ENCODE peak calls at places on chromosomes 6 and 20, in four cellular contexts. B is IMR-90, Z is AG09309, J is upper lobe of left lung. E is an unnamed sample.

GRCh38 chr6:22906091-22906549 is 336.8 kb downstream of the HDGFL1 start:
- DNase-seq in B (no peak), Z (no peak), J (no peak), E (no peak)

GRCh38 chr6:62746968-62747367 is 460.9 kb upstream of the KHDRBS2 start:
- DNase-seq in B (no peak), Z (no peak), J (no peak), E (no peak)

GRCh38 chr20:34058831-34059230 is 53.2 kb downstream of the EIF2S2 start:
- DNase-seq in B (peak), Z (no peak), J (no peak), E (no peak)

GRCh38 chr20:51828762-51829161 is 26.4 kb upstream of the SALL4 start:
- DNase-seq in B (no peak), Z (no peak), J (no peak), E (no peak)

GRCh38 chr20:48916699-48917098 is 4.8 kb upstream of the ARFGEF2 start:
- DNase-seq in B (no peak), Z (no peak), J (no peak), E (no peak)

GRCh38 chr6:2940010-2940850 is 31.1 kb downstream of the SERPINB6 start:
- DNase-seq in B (no peak), Z (no peak), J (peak), E (no peak)

GRCh38 chr6:16391451-16391912 is 153.1 kb downstream of the GMPR start:
- DNase-seq in B (peak), Z (no peak), J (no peak), E (no peak)

GRCh38 chr6:34491091-34491430 is 25.2 kb downstream of the PACSIN1 start:
- DNase-seq in B (peak), Z (peak), J (no peak), E (no peak)

GRCh38 chr20:31711416-31712111 is 11.1 kb downstream of the BCL2L1 start:
- DNase-seq in B (no peak), Z (no peak), J (no peak), E (no peak)

GRCh38 chr20:17772005-17772343 is 72.2 kb downstream of the BANF2 start:
- DNase-seq in B (no peak), Z (no peak), J (no peak), E (no peak)

GRCh38 chr6:90538651-90539050 is 48.2 kb downstream of the MAP3K7 start:
- DNase-seq in B (peak), Z (no peak), J (no peak), E (no peak)

GRCh38 chr20:61733216-61733615 is 332.5 kb downstream of the TAF4 start:
- DNase-seq in B (no peak), Z (no peak), J (no peak), E (no peak)

GRCh38 chr20:45679650-45680049 is 9.6 kb upstream of the WFDC11 start:
- DNase-seq in B (no peak), Z (no peak), J (no peak), E (no peak)

GRCh38 chr20:47099093-47099492 is 204.4 kb downstream of the EYA2 start:
- DNase-seq in B (no peak), Z (no peak), J (no peak), E (no peak)

GRCh38 chr6:151765444-151765886 is 42.0 kb upstream of the ESR1 start:
- DNase-seq in B (peak), Z (peak), J (no peak), E (peak)

GRCh38 chr6:135451617-135452190 is 45.8 kb downstream of the AHI1 start:
- DNase-seq in B (peak), Z (no peak), J (no peak), E (no peak)

GRCh38 chr6:78835817-78836216 is 31.5 kb upstream of the IRAK1BP1 start:
- DNase-seq in B (peak), Z (no peak), J (no peak), E (no peak)
- TF ChIP-seq CTCF in B (peak), Z (peak), J (no peak), E (peak)

GRCh38 chr20:36506253-36506652 is 35.1 kb upstream of the MYL9 start:
- DNase-seq in B (no peak), Z (no peak), J (no peak), E (no peak)
- TF ChIP-seq CTCF in B (peak), Z (peak), J (no peak), E (no peak)

GRCh38 chr6:121242386-121242785 is 91.9 kb downstream of the TBC1D32 start:
- DNase-seq in B (no peak), Z (no peak), J (no peak), E (no peak)
- TF ChIP-seq CTCF in B (no peak), Z (no peak), J (no peak), E (no peak)

GRCh38 chr20:53958240-53958639 is 112.2 kb downstream of the BCAS1 start:
- DNase-seq in B (no peak), Z (no peak), J (no peak), E (no peak)

GRCh38 chr20:53956013-53956715 is 114.2 kb downstream of the BCAS1 start:
- DNase-seq in B (no peak), Z (no peak), J (no peak), E (no peak)

GRCh38 chr20:53959849-53960585 is 110.4 kb downstream of the BCAS1 start:
- DNase-seq in B (no peak), Z (no peak), J (no peak), E (no peak)

GRCh38 chr20:53954734-53955658 is 115.4 kb downstream of the BCAS1 start:
- DNase-seq in B (no peak), Z (no peak), J (no peak), E (no peak)

DNA sequence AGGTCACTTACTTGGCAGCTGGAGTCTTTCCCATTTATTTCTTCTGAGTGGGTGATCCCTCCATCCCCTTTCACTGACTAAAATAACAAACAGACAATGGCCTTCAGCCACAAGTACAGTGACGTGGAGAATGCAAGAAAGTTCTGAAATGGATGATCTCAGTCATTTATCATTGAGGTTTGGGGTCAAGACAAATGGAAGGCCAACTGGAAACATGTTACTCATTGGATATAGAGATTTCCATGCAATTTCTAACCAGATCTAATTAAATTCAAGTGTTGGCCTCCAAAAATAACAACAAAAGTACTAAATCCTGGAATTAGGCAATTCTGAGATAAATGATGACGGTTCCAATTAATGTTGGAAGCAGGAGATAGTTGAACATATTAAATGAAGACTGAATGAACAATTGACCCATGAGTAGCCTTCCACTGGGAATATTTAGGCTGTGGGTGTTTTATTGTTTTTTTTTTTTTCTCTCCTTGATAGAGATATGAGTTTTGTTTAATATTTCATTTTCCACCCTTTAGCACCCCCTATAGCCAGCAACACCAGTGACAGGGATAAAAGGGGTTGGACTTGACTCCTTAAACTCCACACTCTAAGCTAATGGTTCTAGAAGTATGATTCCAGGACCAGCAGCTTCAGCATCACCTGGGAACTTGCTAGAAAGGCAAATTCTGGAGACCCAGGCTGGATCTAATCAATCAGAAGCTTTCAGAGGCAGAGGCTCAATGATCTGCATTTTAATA is 112.8 kb downstream of the BCAS1 start:
- DNase-seq in B (peak), Z (peak), J (no peak), E (no peak)
- TF ChIP-seq CTCF in B (peak), Z (peak), J (no peak), E (no peak)

DNA sequence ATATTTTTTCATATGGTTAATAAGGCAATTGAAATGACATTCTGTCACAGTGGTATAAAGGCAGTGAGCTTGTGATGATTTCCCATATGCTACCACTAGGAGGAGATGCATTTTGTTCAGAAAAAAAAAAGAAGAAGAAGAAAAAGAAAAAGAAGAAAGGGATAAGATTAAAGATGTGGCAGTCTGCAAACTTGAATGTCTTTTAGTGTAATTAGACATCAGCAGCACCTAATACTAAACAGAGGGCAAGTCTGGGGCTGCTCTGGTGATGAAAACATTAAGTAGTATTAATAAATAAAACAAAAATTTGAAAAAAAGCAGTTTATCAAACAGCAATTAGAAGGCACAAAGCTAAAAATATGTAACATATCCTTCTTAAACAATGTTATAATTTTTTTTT is 95.4 kb upstream of the DEFB112 start:
- DNase-seq in B (peak), Z (no peak), J (no peak), E (no peak)
- TF ChIP-seq CTCF in B (peak), Z (no peak), J (no peak), E (peak)

GRCh38 chr20:63295422-63295821 is 2.4 kb downstream of the COL20A1 start:
- DNase-seq in B (no peak), Z (no peak), J (no peak), E (no peak)
- TF ChIP-seq CTCF in B (no peak), Z (no peak), J (no peak), E (no peak)

GRCh38 chr20:933024-933423 is 16.9 kb upstream of the ANGPT4 start:
- DNase-seq in B (no peak), Z (no peak), J (no peak), E (no peak)

GRCh38 chr20:931401-931800 is 15.3 kb upstream of the ANGPT4 start:
- DNase-seq in B (no peak), Z (no peak), J (no peak), E (no peak)

GRCh38 chr20:939606-940005 is 23.5 kb upstream of the ANGPT4 start:
- DNase-seq in B (no peak), Z (no peak), J (no peak), E (no peak)

GRCh38 chr20:934186-934840 is 18.2 kb upstream of the ANGPT4 start:
- DNase-seq in B (no peak), Z (no peak), J (peak), E (no peak)
- TF ChIP-seq CTCF in B (no peak), Z (no peak), J (no peak), E (no peak)

GRCh38 chr6:7911345-7911725 is 747 bp upstream of the TXNDC5 start:
- DNase-seq in B (no peak), Z (no peak), J (no peak), E (no peak)

GRCh38 chr6:7910298-7910653 is 312 bp downstream of the TXNDC5 start:
- DNase-seq in B (no peak), Z (no peak), J (no peak), E (peak)

GRCh38 chr6:7909323-7910276 is 988 bp downstream of the TXNDC5 start:
- DNase-seq in B (peak), Z (no peak), J (peak), E (peak)

GRCh38 chr6:7912024-7912423 is 1.4 kb upstream of the TXNDC5 start:
- DNase-seq in B (no peak), Z (no peak), J (no peak), E (no peak)

DNA sequence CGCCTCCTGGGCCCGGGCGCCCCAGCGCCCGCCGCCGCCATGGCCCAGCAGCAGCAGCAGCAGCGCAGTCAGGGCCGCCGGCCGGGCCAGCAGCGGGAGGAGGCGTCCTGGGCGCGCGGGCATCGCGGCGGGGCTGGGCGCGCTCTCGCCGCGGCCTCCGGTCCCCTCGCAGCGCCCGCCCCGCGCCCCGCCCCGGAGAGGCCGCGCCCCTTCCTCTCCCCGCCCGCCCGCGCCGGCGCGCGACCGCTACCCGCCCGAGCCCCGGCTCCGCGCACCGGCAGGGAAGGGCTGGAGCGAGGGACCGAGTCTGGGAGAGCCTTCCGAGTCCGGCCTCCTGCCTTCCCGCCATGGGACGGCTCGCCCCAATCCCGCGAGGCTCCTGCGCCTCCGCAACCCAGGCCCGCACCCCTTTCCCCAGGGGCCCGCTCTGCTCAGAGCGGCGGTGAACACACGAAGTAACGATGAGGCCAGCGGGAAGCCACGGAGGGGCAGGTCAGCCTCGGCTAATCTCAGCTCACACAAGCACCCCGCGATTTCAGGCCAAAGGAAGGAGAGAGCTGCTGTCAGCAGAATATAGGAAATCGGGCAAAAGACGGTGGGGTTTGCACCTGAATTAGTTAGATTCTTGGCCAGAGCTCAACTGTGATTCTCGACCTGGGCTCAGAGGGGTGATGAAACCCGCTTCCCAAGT is at the start of gene TXNDC5:
- DNase-seq in B (peak), Z (no peak), J (peak), E (peak)
- TF ChIP-seq CTCF in B (no peak), Z (no peak), J (no peak), E (no peak)

DNA sequence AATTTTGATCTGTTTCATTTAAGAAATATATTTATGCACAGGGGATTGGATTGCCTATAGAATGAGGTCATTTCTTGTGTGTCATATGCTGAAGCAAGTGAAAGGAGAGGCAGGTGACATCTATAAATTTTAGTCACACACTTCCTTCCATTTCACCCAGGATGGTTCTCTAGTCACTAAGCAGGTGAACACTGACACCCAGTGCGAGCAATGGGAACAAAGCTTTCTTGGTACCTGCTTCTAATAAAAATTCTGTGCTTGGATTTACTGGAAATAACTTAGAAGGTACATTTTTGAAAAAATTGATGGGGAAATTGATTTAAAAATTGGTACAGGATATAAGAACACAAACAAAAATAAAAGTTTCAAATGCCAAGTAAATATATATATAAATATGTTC is 66.9 kb upstream of the MC3R start:
- DNase-seq in B (no peak), Z (no peak), J (no peak), E (no peak)
- TF ChIP-seq CTCF in B (no peak), Z (no peak), J (no peak), E (no peak)

DNA sequence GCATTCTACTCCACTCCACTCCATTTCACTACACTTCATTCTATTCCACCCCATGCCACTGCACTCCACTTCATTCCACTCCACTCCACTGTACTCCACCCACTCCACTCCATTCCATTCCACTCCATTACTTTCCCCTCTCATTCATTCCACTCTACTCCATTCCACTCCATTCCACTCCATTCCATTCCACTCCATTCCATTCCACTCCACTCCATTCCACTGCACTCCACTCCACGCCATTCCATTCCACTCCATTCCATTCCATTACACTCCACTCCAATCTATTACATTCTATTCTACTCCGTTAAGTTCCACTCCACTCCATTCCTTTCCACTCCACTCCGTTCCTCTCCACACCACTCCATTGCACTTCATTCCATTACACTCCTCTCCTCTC is 25.0 kb upstream of the DEFB125 start:
- DNase-seq in B (no peak), Z (no peak), J (no peak), E (no peak)
- TF ChIP-seq CTCF in B (no peak), Z (no peak), J (no peak), E (no peak)